ENCODE peak calls at places on chromosomes 4 and X, in eight cellular contexts. N, Q, C, T, E, M, V and F are unnamed samples.
A peak's percentile ranks its signal among the peaks of the same experiment; 100 is the strongest.

GRCh38 chrX:128928636-128929035 is 594.7 kb downstream of the SMARCA1 start:
- DNase-seq in N (no peak), T (no peak), C (no peak), V (no peak), M (no peak), Q (no peak), E (no peak), F (no peak)

GRCh38 chrX:14673764-14674163 is 144.4 kb downstream of the GLRA2 start:
- DNase-seq in Q (peak; percentile 67), M (no peak), C (peak; percentile 35), E (no peak), T (no peak), N (peak; percentile 84), V (peak; percentile 60), F (peak; percentile 33)

GRCh38 chr4:103306870-103307345 is 108.8 kb upstream of the CENPE start:
- DNase-seq in T (no peak), M (no peak), N (no peak), C (no peak), Q (no peak), E (no peak), V (no peak), F (no peak)

GRCh38 chrX:31213941-31214340 is 142.1 kb upstream of the FTHL17 start:
- DNase-seq in N (no peak), M (no peak), Q (peak; percentile 26), V (no peak), C (peak; percentile 17), E (no peak), T (no peak), F (no peak)

GRCh38 chr4:78864405-78865024 is 74.7 kb downstream of the PAQR3 start:
- DNase-seq in E (no peak), T (no peak), V (peak; percentile 51), N (peak; percentile 74), C (peak; percentile 25), M (no peak), Q (peak; percentile 57), F (peak; percentile 59)

GRCh38 chr4:21888195-21888976 is 60.2 kb downstream of the KCNIP4 start:
- DNase-seq in M (no peak), T (no peak), E (no peak), Q (peak; percentile 5), C (no peak), N (peak; percentile 96), V (peak; percentile 94), F (peak; percentile 87)

GRCh38 chrX:42803320-42803719 is 25.4 kb upstream of the PPP1R2C start:
- DNase-seq in M (no peak), T (no peak), E (no peak), N (no peak), V (no peak), Q (peak; percentile 30), C (no peak), F (no peak)

GRCh38 chr4:45327544-45327943 is 601.2 kb upstream of the GNPDA2 start:
- DNase-seq in M (no peak), Q (no peak), E (no peak), V (no peak), N (no peak), T (no peak), C (no peak), F (no peak)

GRCh38 chrX:103628386-103629290 is at the start of gene TCEAL1:
- DNase-seq in E (peak; percentile 21), M (no peak), Q (no peak), V (no peak), N (no peak), C (peak; percentile 64), T (peak; percentile 1), F (no peak)

GRCh38 chr4:127799711-127800110 is 17.6 kb downstream of the HSPA4L start:
- DNase-seq in C (no peak), Q (no peak), M (no peak), E (no peak), N (no peak), T (no peak), V (no peak), F (no peak)